ENCODE peak calls at places on chromosomes 12 and 14, in four cellular contexts. T, O, X and H are unnamed samples.

GRCh38 chr12:24491968-24492367 is 456.9 kb downstream of the BCAT1 start:
- DNase-seq in T (no peak), O (no peak), X (no peak), H (no peak)

GRCh38 chr12:124586756-124587155 is 19.3 kb upstream of the NCOR2 start:
- DNase-seq in T (peak), O (no peak), X (no peak), H (no peak)

GRCh38 chr14:51396222-51396815 is 156.3 kb downstream of the TMX1 start:
- DNase-seq in T (peak), O (no peak), X (no peak), H (peak)

GRCh38 chr12:48023386-48023785 is 19.1 kb upstream of the COL2A1 start:
- DNase-seq in T (no peak), O (no peak), X (no peak), H (no peak)

GRCh38 chr12:120110550-120111501 is 5.7 kb downstream of the RAB35 start:
- DNase-seq in T (no peak), O (peak), X (peak), H (no peak)

GRCh38 chr12:43306066-43306465 is 245.9 kb downstream of the ADAMTS20 start:
- DNase-seq in T (peak), O (no peak), X (no peak), H (peak)

GRCh38 chr14:58605465-58605864 is 32.3 kb upstream of the DACT1 start:
- DNase-seq in T (no peak), O (no peak), X (no peak), H (no peak)

GRCh38 chr12:106767954-106768501 is 6.5 kb upstream of the RIC8B start:
- DNase-seq in T (no peak), O (no peak), X (no peak), H (peak)

GRCh38 chr12:75996907-75997447 is 34.6 kb downstream of the PHLDA1 start:
- DNase-seq in T (peak), O (no peak), X (no peak), H (no peak)

GRCh38 chr12:116959845-116960514 is 49.2 kb downstream of the FBXW8 start:
- DNase-seq in T (peak), O (peak), X (no peak), H (peak)

GRCh38 chr14:84584526-84584925 is 945.4 kb upstream of the FLRT2 start:
- DNase-seq in T (no peak), O (no peak), X (no peak), H (no peak)

GRCh38 chr14:74551903-74552371 is 58.4 kb downstream of the ISCA2 start:
- DNase-seq in T (no peak), O (no peak), X (no peak), H (no peak)

GRCh38 chr14:100200311-100200710 is 38.6 kb upstream of the YY1 start:
- DNase-seq in T (no peak), O (no peak), X (no peak), H (no peak)